ENCODE peak calls at places on chromosome 9, in seven cellular contexts. U, R, E, X, J, B and T are unnamed samples.
A peak's percentile ranks its signal among the peaks of the same experiment; 100 is the strongest.

GRCh38 chr9:93256878-93257807 is 73.2 kb downstream of the WNK2 start:
- DNase-seq in U (peak; percentile 1), X (no peak), J (no peak), R (no peak), E (no peak), B (no peak), T (peak; percentile 21)

GRCh38 chr9:137784046-137784445 is 93.5 kb upstream of the CACNA1B start:
- DNase-seq in B (no peak), U (no peak), R (no peak), E (no peak), X (no peak), J (no peak), T (no peak)

GRCh38 chr9:96777539-96777864 is 385 bp downstream of the ZNF510 start:
- DNase-seq in B (no peak), J (peak; percentile 40), X (no peak), U (no peak), E (peak; percentile 49), R (no peak), T (no peak)

GRCh38 chr9:3434594-3434993 is 91.2 kb downstream of the RFX3 start:
- DNase-seq in B (peak; percentile 72), X (peak; percentile 24), E (no peak), U (no peak), J (no peak), R (no peak), T (no peak)

GRCh38 chr9:2745560-2746380 is 28.5 kb downstream of the KCNV2 start:
- DNase-seq in X (no peak), U (no peak), B (no peak), E (no peak), J (no peak), R (no peak), T (no peak)

GRCh38 chr9:110463499-110463898 is 116.0 kb downstream of the SVEP1 start:
- DNase-seq in U (no peak), J (no peak), X (no peak), B (no peak), E (no peak), R (no peak), T (no peak)

GRCh38 chr9:20012232-20012631 is 223.4 kb upstream of the SLC24A2 start:
- DNase-seq in B (no peak), U (no peak), R (no peak), E (no peak), J (no peak), X (no peak), T (no peak)

GRCh38 chr9:81632599-81632998 is 56.7 kb downstream of the TLE1 start:
- DNase-seq in E (no peak), R (no peak), B (peak; percentile 78), X (no peak), J (no peak), U (no peak), T (no peak)

GRCh38 chr9:125969868-125970267 is 222.7 kb downstream of the PBX3 start:
- DNase-seq in U (no peak), R (no peak), J (no peak), B (no peak), X (no peak), E (no peak), T (no peak)

GRCh38 chr9:122265265-122265900 is 701 bp downstream of the MRRF start:
- DNase-seq in R (no peak), U (peak; percentile 20), B (peak; percentile 64), X (no peak), J (no peak), E (peak; percentile 21), T (peak; percentile 28)

GRCh38 chr9:110207071-110207923 is 662 bp downstream of the C9orf152 start:
- DNase-seq in R (no peak), U (no peak), E (peak; percentile 61), X (no peak), B (no peak), J (no peak), T (no peak)

GRCh38 chr9:14031015-14031414 is 282.9 kb downstream of the NFIB start:
- DNase-seq in X (peak; percentile 7), B (peak; percentile 8), U (no peak), E (no peak), R (no peak), J (no peak), T (peak; percentile 48)

GRCh38 chr9:17191095-17191494 is 56.3 kb downstream of the CNTLN start:
- DNase-seq in B (peak; percentile 2), J (no peak), R (no peak), X (no peak), E (no peak), U (no peak), T (no peak)

GRCh38 chr9:13088734-13089427 is 190.6 kb downstream of the MPDZ start:
- DNase-seq in B (peak; percentile 62), E (peak; percentile 74), J (peak; percentile 18), R (no peak), U (no peak), X (peak; percentile 61), T (peak; percentile 45)

GRCh38 chr9:131104016-131104740 is 7.8 kb downstream of the AIF1L start:
- DNase-seq in U (no peak), J (no peak), E (no peak), B (no peak), X (no peak), R (no peak), T (peak; percentile 65)

GRCh38 chr9:4774209-4774608 is 18.5 kb upstream of the RCL1 start:
- DNase-seq in B (peak; percentile 71), J (no peak), E (no peak), X (no peak), U (no peak), R (no peak), T (no peak)

GRCh38 chr9:109035684-109036423 is 22.6 kb upstream of the CTNNAL1 start:
- DNase-seq in B (peak; percentile 82), U (no peak), R (no peak), X (no peak), E (no peak), J (no peak), T (no peak)

GRCh38 chr9:109349431-109349846 is 28.6 kb upstream of the EPB41L4B start:
- DNase-seq in R (no peak), U (no peak), J (peak; percentile 95), X (no peak), B (peak; percentile 97), E (no peak), T (no peak)

GRCh38 chr9:70049236-70049635 is 5.6 kb downstream of the MAMDC2 start:
- DNase-seq in E (no peak), U (no peak), R (no peak), X (no peak), B (peak; percentile 76), J (no peak), T (no peak)

GRCh38 chr9:23153058-23153457 is 673.0 kb downstream of the ELAVL2 start:
- DNase-seq in R (no peak), X (no peak), B (peak; percentile 1), U (no peak), E (no peak), J (no peak), T (no peak)

GRCh38 chr9:135347461-135347860 is 132.1 kb upstream of the PPP1R26 start:
- DNase-seq in B (peak; percentile 45), U (no peak), J (no peak), X (no peak), E (no peak), R (no peak), T (no peak)

GRCh38 chr9:7234144-7234543 is 476.4 kb downstream of the KDM4C start:
- DNase-seq in U (peak; percentile 66), E (no peak), B (peak; percentile 63), X (no peak), J (no peak), R (no peak), T (peak; percentile 84)

GRCh38 chr9:133320421-133320881 is 15.5 kb downstream of the SURF6 start:
- DNase-seq in B (no peak), J (no peak), U (no peak), X (no peak), E (no peak), R (no peak), T (peak; percentile 63)

GRCh38 chr9:9751996-9752395 is 860.8 kb downstream of the PTPRD start:
- DNase-seq in E (no peak), X (no peak), U (no peak), J (no peak), R (no peak), B (no peak), T (no peak)

GRCh38 chr9:38066907-38067610 is 2.0 kb downstream of the SHB start:
- DNase-seq in J (no peak), R (no peak), X (no peak), E (peak; percentile 40), U (peak; percentile 57), B (peak; percentile 63), T (no peak)